ENCODE peak calls at places on chromosomes 2 and 18, in ten cellular contexts. X, A, Z, I, D, T, O, P, M and U are unnamed samples.

GRCh38 chr2:95208101-95208500 is 780 bp downstream of the ZNF892 start:
- DNase-seq in P (no peak), Z (no peak), D (peak; percentile 4), I (no peak), A (no peak), O (no peak), M (no peak), X (no peak), T (no peak), U (no peak)

GRCh38 chr2:196166876-196167275 is 4.5 kb downstream of the STK17B start:
- DNase-seq in M (no peak), T (no peak), X (no peak), A (no peak), D (peak; percentile 77), O (no peak), Z (no peak), P (no peak), I (no peak), U (no peak)

GRCh38 chr2:128304330-128304714 is 14.3 kb downstream of the HS6ST1 start:
- DNase-seq in M (no peak), X (no peak), P (no peak), D (no peak), I (no peak), T (no peak), O (no peak), A (no peak), Z (no peak), U (no peak)

GRCh38 chr2:96832751-96833507 is 10.9 kb downstream of the ANKRD23 start:
- DNase-seq in P (no peak), O (peak; percentile 82), I (no peak), M (no peak), X (peak; percentile 79), A (no peak), Z (peak; percentile 64), T (peak; percentile 60), D (peak; percentile 70), U (no peak)

GRCh38 chr2:128436498-128437180 is 118.0 kb upstream of the HS6ST1 start:
- DNase-seq in D (no peak), X (no peak), T (no peak), P (peak; percentile 69), A (no peak), M (no peak), O (no peak), I (no peak), Z (no peak), U (no peak)

GRCh38 chr2:108288534-108289106 is at the start of gene SULT1C2:
- DNase-seq in M (no peak), X (no peak), Z (peak; percentile 45), A (no peak), T (peak; percentile 20), D (peak; percentile 67), O (peak; percentile 17), I (no peak), P (no peak), U (no peak)

GRCh38 chr18:11728247-11728646 is 39.2 kb downstream of the GNAL start:
- DNase-seq in M (no peak), O (no peak), P (no peak), X (no peak), D (peak; percentile 15), T (peak; percentile 18), A (no peak), Z (no peak), I (no peak), U (no peak)

GRCh38 chr18:67211646-67212045 is 304.9 kb downstream of the DSEL start:
- DNase-seq in I (no peak), D (no peak), T (no peak), P (no peak), A (no peak), O (no peak), Z (no peak), X (no peak), M (no peak), U (no peak)

GRCh38 chr2:109410021-109410815 is 203.5 kb downstream of the SEPTIN10 start:
- DNase-seq in O (no peak), P (no peak), Z (no peak), D (no peak), A (no peak), I (no peak), X (no peak), T (no peak), M (no peak), U (no peak)

GRCh38 chr2:80943487-80943886 is 638.9 kb upstream of the LRRTM1 start:
- DNase-seq in O (no peak), D (no peak), Z (no peak), X (no peak), M (no peak), A (no peak), I (no peak), P (no peak), T (no peak), U (no peak)

GRCh38 chr2:128440087-128440665 is 121.5 kb upstream of the HS6ST1 start:
- DNase-seq in M (no peak), O (no peak), P (peak; percentile 76), Z (no peak), T (peak; percentile 3), A (no peak), D (no peak), I (no peak), X (no peak), U (no peak)

GRCh38 chr2:241894056-241894641 is 24.6 kb downstream of the RTP5 start:
- DNase-seq in T (no peak), A (no peak), X (peak; percentile 39), I (no peak), D (no peak), M (no peak), Z (no peak), P (peak; percentile 83), O (no peak), U (no peak)

GRCh38 chr2:106990307-106990706 is 104.3 kb upstream of the ST6GAL2 start:
- DNase-seq in M (no peak), X (no peak), Z (no peak), I (no peak), O (no peak), T (no peak), P (no peak), D (peak; percentile 98), A (no peak), U (no peak)

GRCh38 chr2:205590759-205591158 is 91.5 kb upstream of the NRP2 start:
- DNase-seq in T (no peak), X (no peak), I (no peak), P (no peak), O (no peak), D (peak; percentile 55), Z (no peak), M (no peak), A (no peak), U (no peak)

GRCh38 chr2:273338-273737 is 8.6 kb downstream of the ACP1 start:
- DNase-seq in I (no peak), Z (no peak), A (no peak), O (no peak), D (no peak), P (no peak), M (no peak), T (no peak), X (no peak), U (no peak)

GRCh38 chr2:88950010-88950409 is 258.5 kb downstream of the RPIA start:
- DNase-seq in P (no peak), Z (no peak), O (no peak), T (peak; percentile 15), I (no peak), X (no peak), A (no peak), D (no peak), M (no peak), U (no peak)
- TF ChIP-seq CTCF in P (no peak), Z (peak; percentile 34), O (no peak), T (peak; percentile 42), I (no peak), X (peak; percentile 10), A (no peak), D (no peak), M (no peak), U (no peak)

GRCh38 chr2:12050381-12050780 is 303.9 kb downstream of the LPIN1 start:
- DNase-seq in I (no peak), D (peak; percentile 81), M (no peak), T (no peak), Z (no peak), X (no peak), O (no peak), A (no peak), P (no peak), U (no peak)
- TF ChIP-seq CTCF in I (no peak), D (peak; percentile 53), M (no peak), T (no peak), Z (peak; percentile 19), X (no peak), O (no peak), A (no peak), P (no peak), U (peak; percentile 29)

GRCh38 chr18:43312891-43313290 is 35.6 kb upstream of the SYT4 start:
- DNase-seq in Z (no peak), M (no peak), I (no peak), D (no peak), T (no peak), P (no peak), X (no peak), A (no peak), O (no peak), U (no peak)
- TF ChIP-seq CTCF in Z (no peak), M (no peak), I (no peak), D (no peak), T (no peak), P (no peak), X (no peak), A (no peak), O (no peak), U (no peak)

GRCh38 chr18:26806224-26806623 is 59.3 kb downstream of the AQP4 start:
- DNase-seq in A (no peak), X (no peak), Z (no peak), P (no peak), I (no peak), D (no peak), M (no peak), O (no peak), T (no peak), U (no peak)

GRCh38 chr18:26802330-26803200 is 62.9 kb downstream of the AQP4 start:
- DNase-seq in D (no peak), I (no peak), Z (no peak), O (no peak), T (no peak), P (no peak), A (no peak), X (no peak), M (no peak), U (no peak)

GRCh38 chr18:26804474-26804873 is 61.0 kb downstream of the AQP4 start:
- DNase-seq in I (no peak), D (no peak), P (no peak), M (no peak), O (peak; percentile 23), Z (no peak), X (no peak), T (peak; percentile 8), A (no peak), U (no peak)

DNA sequence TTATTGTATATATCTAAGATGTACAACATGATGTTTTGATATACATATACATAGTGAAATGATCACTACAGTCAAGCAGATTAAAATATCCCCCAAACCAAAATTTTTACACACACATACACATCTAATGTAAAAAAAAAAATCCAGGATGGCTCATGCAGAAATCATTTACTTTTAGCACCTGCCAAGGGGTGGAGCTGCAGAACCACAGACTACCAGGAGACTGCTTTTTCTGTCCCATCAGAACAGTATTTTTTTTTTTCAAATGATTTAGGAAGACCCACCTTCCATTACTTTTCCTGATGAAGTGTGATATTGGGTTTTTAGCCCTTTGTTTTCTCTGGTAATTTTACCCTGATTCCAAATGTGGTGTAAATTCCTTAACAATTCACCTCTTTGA is 61.9 kb downstream of the AQP4 start:
- DNase-seq in O (peak; percentile 37), A (no peak), M (no peak), T (no peak), P (no peak), I (no peak), X (no peak), D (no peak), Z (no peak), U (no peak)
- TF ChIP-seq CTCF in O (no peak), A (peak; percentile 23), M (no peak), T (no peak), P (no peak), I (no peak), X (no peak), D (no peak), Z (no peak), U (peak; percentile 7)